ENCODE peak calls at places on chromosomes 11 and 22, in nine cellular contexts. T is right lobe of liver, L is lower leg skin, P is uterus, S is body of pancreas, M is A549, N is IMR-90, W is HCT116, B is transverse colon. G is an unnamed sample.

GRCh38 chr11:72085836-72086475 is 5.3 kb downstream of the LRRC51 start:
- DNase-seq in T (no peak), N (no peak), L (no peak), W (no peak), M (no peak), S (no peak), B (no peak), P (no peak), G (no peak)

GRCh38 chr11:56066980-56067379 is 26.1 kb upstream of the OR8I2 start:
- DNase-seq in T (no peak), W (no peak), M (no peak), B (no peak), L (no peak), S (no peak), P (no peak), N (no peak), G (no peak)

GRCh38 chr22:39900306-39901227 is at the start of gene GRAP2:
- DNase-seq in M (no peak), B (peak), P (no peak), W (no peak), N (no peak), L (no peak), S (no peak), T (no peak), G (peak)

GRCh38 chr11:13667795-13668101 is 720 bp upstream of the FAR1 start:
- DNase-seq in T (no peak), P (no peak), N (no peak), L (no peak), W (no peak), B (no peak), S (no peak), M (no peak), G (no peak)

GRCh38 chr11:14445542-14446530 is 53.8 kb downstream of the COPB1 start:
- DNase-seq in L (no peak), M (no peak), W (no peak), B (no peak), S (no peak), P (no peak), T (no peak), N (peak), G (no peak)

GRCh38 chr11:129426776-129427175 is 51.1 kb downstream of the BARX2 start:
- DNase-seq in S (no peak), L (no peak), N (no peak), P (no peak), M (no peak), B (no peak), T (no peak), W (no peak), G (no peak)

GRCh38 chr11:95641506-95641905 is 148.1 kb downstream of the FAM76B start:
- DNase-seq in P (no peak), L (no peak), T (peak), N (no peak), M (no peak), S (no peak), W (no peak), B (no peak), G (no peak)

GRCh38 chr11:73395297-73396208 is 19.4 kb downstream of the RELT start:
- DNase-seq in W (no peak), T (no peak), N (no peak), B (no peak), L (peak), S (no peak), P (no peak), M (no peak), G (no peak)

GRCh38 chr11:117731689-117732290 is 65.2 kb downstream of the DSCAML1 start:
- DNase-seq in T (no peak), M (no peak), W (no peak), N (no peak), B (no peak), L (no peak), S (no peak), P (no peak), G (no peak)

GRCh38 chr22:24305260-24305692 is 34.6 kb downstream of the SPECC1L start:
- DNase-seq in B (no peak), L (no peak), S (no peak), P (no peak), T (no peak), N (peak), M (no peak), W (no peak), G (no peak)
- TF ChIP-seq POLR2A in B (no peak), L (no peak), S (no peak), P (no peak), T (no peak), N (no peak), M (no peak), W (no peak), G (no peak)

GRCh38 chr11:45229401-45229800 is 56.7 kb downstream of the SYT13 start:
- DNase-seq in P (no peak), M (no peak), L (no peak), B (no peak), W (no peak), N (no peak), T (no peak), S (no peak), G (no peak)
- TF ChIP-seq POLR2A in P (no peak), M (no peak), L (no peak), B (no peak), W (no peak), N (no peak), T (no peak), S (no peak), G (no peak)

GRCh38 chr11:68983816-68984215 is 3.0 kb upstream of the MRGPRD start:
- DNase-seq in P (no peak), T (peak), M (no peak), S (no peak), B (no peak), N (no peak), W (no peak), L (peak), G (peak)
- TF ChIP-seq POLR2A in P (no peak), T (no peak), M (no peak), S (no peak), B (no peak), N (no peak), W (no peak), L (no peak), G (no peak)

GRCh38 chr11:119028346-119029068 is 2.2 kb downstream of the SLC37A4 start:
- DNase-seq in S (no peak), T (peak), N (no peak), W (no peak), P (no peak), B (no peak), M (no peak), L (no peak), G (no peak)

GRCh38 chr11:119025978-119026766 is 4.5 kb downstream of the SLC37A4 start:
- DNase-seq in B (no peak), T (peak), L (no peak), W (no peak), P (no peak), N (no peak), S (no peak), M (no peak), G (no peak)

GRCh38 chr11:119025099-119025473 is 5.6 kb downstream of the SLC37A4 start:
- DNase-seq in W (no peak), S (no peak), L (no peak), N (no peak), P (no peak), B (no peak), M (no peak), T (no peak), G (no peak)

GRCh38 chr11:119027561-119028345 is 2.9 kb downstream of the SLC37A4 start:
- DNase-seq in P (no peak), M (no peak), L (no peak), S (no peak), W (no peak), B (no peak), T (peak), N (no peak), G (no peak)

GRCh38 chr11:119026970-119027369 is 3.7 kb downstream of the SLC37A4 start:
- DNase-seq in W (no peak), S (no peak), L (no peak), P (no peak), T (peak), N (no peak), B (no peak), M (no peak), G (no peak)
- TF ChIP-seq POLR2A in W (no peak), S (no peak), L (no peak), P (no peak), T (no peak), N (no peak), B (no peak), M (no peak), G (no peak)

GRCh38 chr22:36328635-36329216 is 59.0 kb downstream of the MYH9 start:
- DNase-seq in P (peak), S (peak), L (peak), M (peak), W (no peak), N (peak), T (no peak), B (peak), G (peak)

GRCh38 chr22:36330655-36331305 is 57.0 kb downstream of the MYH9 start:
- DNase-seq in B (no peak), M (no peak), P (peak), W (no peak), L (peak), T (no peak), N (peak), S (no peak), G (peak)

GRCh38 chr22:36330127-36330526 is 57.6 kb downstream of the MYH9 start:
- DNase-seq in N (no peak), B (no peak), P (no peak), W (no peak), T (no peak), L (no peak), S (no peak), M (no peak), G (no peak)

GRCh38 chr22:36327922-36328551 is 59.7 kb downstream of the MYH9 start:
- DNase-seq in M (no peak), W (no peak), L (no peak), B (no peak), P (peak), T (no peak), N (peak), S (peak), G (no peak)

GRCh38 chr22:36329217-36330078 is 58.3 kb downstream of the MYH9 start:
- DNase-seq in N (peak), S (peak), B (peak), P (peak), M (peak), W (peak), L (peak), T (peak), G (peak)
- TF ChIP-seq POLR2A in N (peak), S (no peak), B (peak), P (peak), M (no peak), W (no peak), L (no peak), T (no peak), G (peak)

GRCh38 chr22:36156515-36157419 is 3.8 kb downstream of the APOL3 start:
- DNase-seq in N (peak), S (peak), P (peak), T (peak), B (peak), L (peak), M (no peak), W (no peak), G (peak)
- TF ChIP-seq POLR2A in N (no peak), S (no peak), P (peak), T (peak), B (peak), L (no peak), M (no peak), W (no peak), G (no peak)

GRCh38 chr11:66336234-66337102 is at the start of gene RIN1:
- DNase-seq in M (peak), W (peak), S (peak), T (no peak), B (peak), P (peak), N (peak), L (peak), G (peak)
- TF ChIP-seq POLR2A in M (peak), W (peak), S (no peak), T (no peak), B (peak), P (no peak), N (peak), L (no peak), G (no peak)

GRCh38 chr22:49931863-49932262 is 13.4 kb downstream of the CRELD2 start:
- DNase-seq in W (no peak), P (no peak), L (no peak), T (no peak), S (no peak), M (no peak), N (no peak), B (no peak), G (no peak)

GRCh38 chr22:49935561-49935960 is 17.1 kb downstream of the CRELD2 start:
- DNase-seq in N (no peak), W (no peak), T (no peak), S (peak), B (no peak), L (no peak), P (no peak), M (no peak), G (no peak)

GRCh38 chr22:49934144-49934890 is 15.9 kb downstream of the CRELD2 start:
- DNase-seq in N (peak), M (no peak), B (peak), T (peak), W (no peak), S (peak), P (peak), L (no peak), G (peak)

GRCh38 chr22:49934891-49935557 is 16.6 kb downstream of the CRELD2 start:
- DNase-seq in T (peak), B (peak), W (no peak), P (peak), S (peak), L (peak), N (peak), M (no peak), G (peak)

DNA sequence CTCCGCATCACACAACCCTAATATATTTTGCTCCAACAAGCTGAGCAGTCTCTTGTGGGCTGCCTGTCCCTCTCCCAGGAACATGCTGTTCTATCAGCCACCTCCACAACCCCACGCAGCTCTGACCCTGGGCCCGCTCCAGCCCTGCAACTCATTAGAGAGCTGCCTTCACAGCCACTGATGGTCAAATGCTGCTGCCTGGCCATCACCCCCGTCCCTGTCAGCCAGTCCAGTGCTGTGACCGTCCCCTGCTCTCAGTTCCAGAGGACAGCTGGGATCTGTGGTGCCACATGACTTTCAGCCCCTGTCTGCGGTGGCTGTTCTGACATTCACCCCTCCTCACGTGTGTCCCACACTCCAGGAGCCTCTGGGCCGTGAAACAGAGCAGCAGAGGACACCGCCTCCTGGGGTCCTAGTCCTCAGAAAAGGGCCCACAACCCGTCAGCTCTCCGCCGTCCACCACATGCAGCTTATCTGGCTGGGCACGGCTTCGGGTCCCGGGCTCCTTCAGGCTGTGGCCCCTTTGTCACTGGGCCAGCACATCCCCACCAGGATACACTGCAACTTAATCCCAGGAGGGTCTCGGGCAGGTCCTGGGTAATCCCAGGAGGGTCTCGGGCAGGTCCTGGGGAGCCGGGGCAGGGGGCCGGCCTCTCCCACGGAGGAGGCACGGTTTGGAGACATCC is 14.9 kb downstream of the CRELD2 start:
- DNase-seq in W (no peak), S (peak), B (peak), T (peak), P (peak), N (no peak), L (peak), M (no peak), G (no peak)
- TF ChIP-seq POLR2A in W (no peak), S (no peak), B (no peak), T (peak), P (no peak), N (no peak), L (no peak), M (no peak), G (no peak)

G was measured in erythroblast.